ENCODE peak calls at places on chromosomes 16 and 17, in six cellular contexts. Q, D, N, Y, V and M are unnamed samples.

GRCh38 chr17:80692931-80693467 is 148.4 kb downstream of the RPTOR start:
- DNase-seq in Q (no peak), D (no peak), N (no peak), Y (no peak), V (no peak), M (no peak)

GRCh38 chr17:43627657-43628650 is 33.8 kb downstream of the MEOX1 start:
- DNase-seq in Q (no peak), D (no peak), N (no peak), Y (no peak), V (no peak), M (no peak)

GRCh38 chr17:8464941-8465340 is 29.3 kb downstream of the NDEL1 start:
- DNase-seq in Q (no peak), D (no peak), N (no peak), Y (no peak), V (no peak), M (no peak)

GRCh38 chr16:6331770-6332169 is 1000.9 kb upstream of the RBFOX1 start:
- DNase-seq in Q (no peak), D (no peak), N (no peak), Y (no peak), V (no peak), M (no peak)

GRCh38 chr17:78697122-78697845 is 84.8 kb downstream of the CYTH1 start:
- DNase-seq in Q (no peak), D (no peak), N (no peak), Y (no peak), V (no peak), M (no peak)

GRCh38 chr17:61574542-61575351 is 16.3 kb downstream of the NACA2 start:
- DNase-seq in Q (no peak), D (peak), N (no peak), Y (peak), V (no peak), M (no peak)

GRCh38 chr17:29722411-29723198 is 99.9 kb upstream of the CORO6 start:
- DNase-seq in Q (peak), D (peak), N (peak), Y (no peak), V (peak), M (no peak)

GRCh38 chr16:30926333-30926811 is 3.0 kb downstream of the FBXL19 start:
- DNase-seq in Q (no peak), D (no peak), N (no peak), Y (no peak), V (no peak), M (no peak)

GRCh38 chr16:78844682-78845081 is 745.2 kb downstream of the WWOX start:
- DNase-seq in Q (no peak), D (no peak), N (no peak), Y (no peak), V (no peak), M (no peak)

GRCh38 chr17:58403312-58403711 is 14.0 kb downstream of the RNF43 start:
- DNase-seq in Q (no peak), D (no peak), N (no peak), Y (peak), V (no peak), M (no peak)

GRCh38 chr17:58400826-58401225 is 16.5 kb downstream of the RNF43 start:
- DNase-seq in Q (no peak), D (no peak), N (no peak), Y (no peak), V (no peak), M (no peak)

GRCh38 chr17:58401287-58401686 is 16.0 kb downstream of the RNF43 start:
- DNase-seq in Q (no peak), D (no peak), N (no peak), Y (no peak), V (no peak), M (no peak)

GRCh38 chr17:58402047-58402446 is 15.3 kb downstream of the RNF43 start:
- DNase-seq in Q (no peak), D (no peak), N (no peak), Y (no peak), V (no peak), M (no peak)

GRCh38 chr17:58402679-58403078 is 14.7 kb downstream of the RNF43 start:
- DNase-seq in Q (no peak), D (no peak), N (no peak), Y (peak), V (no peak), M (no peak)
- H3K27ac ChIP-seq in Q (no peak), D (peak), N (no peak), Y (no peak), V (no peak), M (peak)

GRCh38 chr17:6508026-6508425 is 48.3 kb downstream of the PITPNM3 start:
- DNase-seq in Q (no peak), D (no peak), N (no peak), Y (no peak), V (no peak), M (no peak)
- H3K27ac ChIP-seq in Q (no peak), D (no peak), N (no peak), Y (peak), V (no peak), M (no peak)

GRCh38 chr17:4937553-4937952 is 2.3 kb downstream of the SLC25A11 start:
- DNase-seq in Q (no peak), D (no peak), N (no peak), Y (no peak), V (no peak), M (no peak)

GRCh38 chr17:4935650-4936049 is 3.6 kb downstream of the GP1BA start:
- DNase-seq in Q (no peak), D (no peak), N (no peak), Y (no peak), V (no peak), M (no peak)

GRCh38 chr17:4938069-4938491 is 1.8 kb downstream of the SLC25A11 start:
- DNase-seq in Q (no peak), D (no peak), N (no peak), Y (no peak), V (no peak), M (no peak)

GRCh38 chr17:4934173-4934979 is 2.3 kb downstream of the GP1BA start:
- DNase-seq in Q (no peak), D (peak), N (peak), Y (no peak), V (peak), M (no peak)

DNA sequence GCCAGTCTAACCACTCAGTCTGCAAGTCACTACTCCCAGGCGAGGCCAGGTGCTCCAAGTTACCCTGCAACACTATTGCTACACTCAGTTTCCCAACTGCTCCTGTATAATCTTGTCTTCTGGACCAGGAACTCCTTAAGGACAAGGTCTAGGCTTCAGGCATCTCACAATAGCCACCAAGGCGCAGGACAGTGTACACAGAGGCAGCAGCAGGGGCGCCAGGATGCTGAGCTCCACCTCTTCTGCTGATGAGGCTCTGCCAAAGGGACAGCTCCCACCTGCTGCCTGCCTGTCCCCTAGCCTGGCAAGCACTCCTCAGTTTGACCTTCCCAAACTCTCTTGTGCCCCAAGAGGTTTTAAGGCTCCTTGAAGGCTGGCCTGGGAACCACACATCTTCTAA is 3.4 kb downstream of the SLC25A11 start:
- DNase-seq in Q (no peak), D (no peak), N (no peak), Y (no peak), V (no peak), M (no peak)
- H3K27ac ChIP-seq in Q (no peak), D (no peak), N (no peak), Y (peak), V (no peak), M (no peak)

GRCh38 chr16:55045329-55046145 is 114.9 kb downstream of the IRX5 start:
- DNase-seq in Q (no peak), D (no peak), N (no peak), Y (no peak), V (no peak), M (no peak)
- H3K27ac ChIP-seq in Q (no peak), D (no peak), N (no peak), Y (no peak), V (no peak), M (no peak)

GRCh38 chr16:12704492-12705111 is 99.1 kb downstream of the CPPED1 start:
- DNase-seq in Q (no peak), D (no peak), N (no peak), Y (no peak), V (no peak), M (no peak)

GRCh38 chr16:12700161-12700560 is 103.5 kb downstream of the CPPED1 start:
- DNase-seq in Q (no peak), D (no peak), N (no peak), Y (no peak), V (no peak), M (no peak)

GRCh38 chr16:12706628-12707027 is 97.1 kb downstream of the CPPED1 start:
- DNase-seq in Q (no peak), D (no peak), N (no peak), Y (no peak), V (no peak), M (no peak)

GRCh38 chr16:12708266-12708665 is 95.4 kb downstream of the CPPED1 start:
- DNase-seq in Q (no peak), D (no peak), N (no peak), Y (no peak), V (no peak), M (no peak)

GRCh38 chr16:12703935-12704334 is 99.8 kb downstream of the CPPED1 start:
- DNase-seq in Q (no peak), D (no peak), N (no peak), Y (no peak), V (no peak), M (no peak)
- H3K27ac ChIP-seq in Q (no peak), D (no peak), N (no peak), Y (no peak), V (no peak), M (no peak)

DNA sequence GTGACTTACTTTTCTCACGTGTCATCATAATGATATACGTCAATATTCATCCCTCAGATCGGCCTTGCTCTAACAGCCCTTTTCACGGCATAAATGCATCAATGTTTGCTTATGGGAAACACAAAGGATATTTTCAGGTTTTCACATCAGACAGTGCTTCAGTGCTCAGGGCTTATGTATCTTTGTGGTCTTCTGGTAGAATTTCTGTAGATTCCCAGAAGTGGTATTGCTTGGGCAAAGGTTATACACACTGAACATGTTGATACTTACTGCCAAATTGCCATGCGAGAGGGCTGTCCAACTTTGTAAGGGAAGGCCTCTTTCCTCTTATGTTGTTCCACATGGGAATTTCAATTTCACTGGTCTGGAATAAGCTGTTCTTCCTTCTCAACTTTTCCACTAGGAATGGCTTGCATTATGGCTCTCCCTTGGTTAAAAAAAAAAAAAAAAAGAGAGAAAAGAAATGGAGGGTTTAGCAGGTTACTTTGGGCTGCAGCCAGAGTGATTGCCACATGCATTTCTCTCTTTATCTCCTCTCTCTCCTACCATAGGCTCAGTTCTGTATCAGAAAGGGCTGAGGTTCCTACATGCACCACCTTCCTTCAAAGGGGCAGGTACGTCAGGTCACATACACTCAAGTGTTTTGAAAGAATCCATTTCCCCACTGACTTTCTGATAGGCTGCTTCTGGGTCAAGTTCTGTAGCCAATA is 19.3 kb downstream of the DHODH start:
- DNase-seq in Q (no peak), D (no peak), N (no peak), Y (no peak), V (no peak), M (no peak)
- H3K27ac ChIP-seq in Q (no peak), D (no peak), N (no peak), Y (no peak), V (no peak), M (no peak)

DNA sequence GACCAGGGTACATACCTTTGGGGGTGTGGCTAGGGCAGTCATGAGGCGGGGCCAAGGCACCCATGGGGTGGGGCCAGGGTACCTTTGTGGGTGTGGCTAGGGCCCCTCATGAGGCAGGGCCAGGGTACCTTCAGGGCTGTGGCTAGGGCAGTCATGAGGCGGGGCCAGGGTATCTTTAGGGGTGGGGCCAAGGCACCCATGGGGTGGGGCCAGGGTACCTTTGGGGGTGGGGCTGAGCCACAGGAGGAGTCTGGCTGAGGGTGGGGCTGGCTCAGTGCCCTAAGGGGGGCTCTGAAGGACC is 3.5 kb downstream of the GNG13 start:
- DNase-seq in Q (no peak), D (no peak), N (no peak), Y (peak), V (no peak), M (no peak)
- H3K27ac ChIP-seq in Q (no peak), D (no peak), N (no peak), Y (no peak), V (no peak), M (no peak)

GRCh38 chr17:21030375-21030774 is 12.4 kb downstream of the USP22 start:
- DNase-seq in Q (no peak), D (no peak), N (no peak), Y (no peak), V (no peak), M (no peak)
- H3K27ac ChIP-seq in Q (no peak), D (no peak), N (no peak), Y (no peak), V (no peak), M (no peak)

GRCh38 chr16:11605564-11605886 is 18.8 kb upstream of the LITAF start:
- DNase-seq in Q (no peak), D (no peak), N (no peak), Y (no peak), V (no peak), M (no peak)
- H3K27ac ChIP-seq in Q (no peak), D (peak), N (no peak), Y (no peak), V (no peak), M (no peak)

GRCh38 chr17:41633498-41634197 is 9.3 kb upstream of the KRT17 start:
- DNase-seq in Q (no peak), D (no peak), N (no peak), Y (no peak), V (no peak), M (no peak)

GRCh38 chr17:41636652-41637051 is 12.3 kb upstream of the KRT17 start:
- DNase-seq in Q (no peak), D (no peak), N (no peak), Y (no peak), V (no peak), M (no peak)

GRCh38 chr17:41638194-41638593 is 13.8 kb upstream of the KRT17 start:
- DNase-seq in Q (no peak), D (no peak), N (no peak), Y (no peak), V (no peak), M (no peak)

GRCh38 chr17:41634639-41635038 is 10.3 kb upstream of the KRT17 start:
- DNase-seq in Q (no peak), D (no peak), N (no peak), Y (no peak), V (no peak), M (no peak)

GRCh38 chr17:41635121-41636097 is 11.0 kb upstream of the KRT17 start:
- DNase-seq in Q (no peak), D (peak), N (no peak), Y (no peak), V (no peak), M (no peak)
- H3K27ac ChIP-seq in Q (no peak), D (peak), N (no peak), Y (peak), V (no peak), M (no peak)